ENCODE peak calls at places on chromosomes 7 and 10, in five cellular contexts. C is NCI-H1417; J is mesothelial cell of epicardium; F is Right ventricle myocardium inferior; Z is CD4-positive, CD25-positive, alpha-beta regulatory T cell. P is an unnamed sample.

GRCh38 chr7:1853619-1854520 is 183.8 kb downstream of the ELFN1 start:
- DNase-seq in F (peak), Z (no peak), J (peak), C (peak), P (no peak)

GRCh38 chr7:42065942-42066341 is 171.1 kb downstream of the GLI3 start:
- DNase-seq in C (no peak), F (no peak), Z (no peak), J (no peak), P (no peak)

GRCh38 chr7:151721694-151722093 is 155.2 kb downstream of the PRKAG2 start:
- DNase-seq in F (peak), Z (no peak), J (no peak), C (no peak), P (no peak)

GRCh38 chr10:6053816-6054581 is 8.2 kb downstream of the IL2RA start:
- DNase-seq in C (no peak), J (no peak), Z (no peak), F (peak), P (no peak)

GRCh38 chr7:70574970-70575799 is 556.8 kb upstream of the GALNT17 start:
- DNase-seq in Z (no peak), C (peak), J (no peak), F (no peak), P (no peak)

GRCh38 chr10:371515-371914 is 236.3 kb downstream of the ZMYND11 start:
- DNase-seq in C (no peak), F (no peak), Z (no peak), J (no peak), P (no peak)

GRCh38 chr7:40733111-40733510 is 598.3 kb downstream of the SUGCT start:
- DNase-seq in C (no peak), Z (no peak), F (no peak), J (no peak), P (no peak)

GRCh38 chr10:48523212-48523819 is 81.6 kb downstream of the ARHGAP22 start:
- DNase-seq in C (peak), J (peak), F (no peak), Z (no peak), P (peak)

P was measured in breast epithelium.